ENCODE peak calls at places on chromosomes 1 and 21, in five cellular contexts. S, Y, B, H and N are unnamed samples.

GRCh38 chr1:116763116-116763786 is 9.0 kb downstream of the CD2 start:
- DNase-seq in S (no peak), Y (no peak), H (no peak), B (no peak), N (no peak)

GRCh38 chr1:114756949-114757454 is 782 bp downstream of the CSDE1 start:
- DNase-seq in Y (peak; percentile 23), H (peak; percentile 77), S (no peak), B (peak; percentile 13), N (no peak)

GRCh38 chr1:208595745-208596144 is 351.6 kb upstream of the PLXNA2 start:
- DNase-seq in H (no peak), B (no peak), Y (no peak), S (no peak), N (no peak)

GRCh38 chr1:230917284-230918135 is 49.2 kb upstream of the C1orf198 start:
- DNase-seq in H (peak; percentile 67), S (peak; percentile 26), Y (peak; percentile 49), B (peak; percentile 53), N (peak; percentile 81)

GRCh38 chr1:171180671-171181070 is 4.4 kb upstream of the FMO2 start:
- DNase-seq in S (no peak), Y (no peak), H (no peak), B (no peak), N (no peak)

GRCh38 chr1:198018529-198018928 is 101.4 kb downstream of the LHX9 start:
- DNase-seq in S (no peak), H (no peak), B (no peak), Y (no peak), N (no peak)

GRCh38 chr1:45014403-45015028 is 2.5 kb downstream of the UROD start:
- DNase-seq in S (peak; percentile 74), Y (peak; percentile 64), H (peak; percentile 85), B (peak; percentile 76), N (no peak)

GRCh38 chr1:180773210-180773865 is 139.4 kb upstream of the KIAA1614 start:
- DNase-seq in S (no peak), H (no peak), Y (no peak), B (no peak), N (no peak)

GRCh38 chr1:30088594-30089556 is 634.5 kb downstream of the MATN1 start:
- DNase-seq in Y (no peak), S (no peak), H (peak; percentile 40), B (peak; percentile 9), N (no peak)

GRCh38 chr1:41710980-41711379 is 207.7 kb downstream of the HIVEP3 start:
- DNase-seq in S (no peak), B (no peak), Y (no peak), H (no peak), N (no peak)

GRCh38 chr21:29827236-29827635 is 112.6 kb downstream of the GRIK1 start:
- DNase-seq in S (no peak), B (no peak), H (no peak), Y (no peak), N (no peak)

GRCh38 chr21:29827647-29828046 is 112.1 kb downstream of the GRIK1 start:
- DNase-seq in B (no peak), S (no peak), Y (no peak), H (no peak), N (no peak)

GRCh38 chr21:29829514-29830255 is 110.1 kb downstream of the GRIK1 start:
- DNase-seq in H (no peak), Y (no peak), S (no peak), B (no peak), N (no peak)

GRCh38 chr21:29834617-29835016 is 105.2 kb downstream of the GRIK1 start:
- DNase-seq in B (no peak), H (no peak), S (no peak), Y (no peak), N (no peak)

DNA sequence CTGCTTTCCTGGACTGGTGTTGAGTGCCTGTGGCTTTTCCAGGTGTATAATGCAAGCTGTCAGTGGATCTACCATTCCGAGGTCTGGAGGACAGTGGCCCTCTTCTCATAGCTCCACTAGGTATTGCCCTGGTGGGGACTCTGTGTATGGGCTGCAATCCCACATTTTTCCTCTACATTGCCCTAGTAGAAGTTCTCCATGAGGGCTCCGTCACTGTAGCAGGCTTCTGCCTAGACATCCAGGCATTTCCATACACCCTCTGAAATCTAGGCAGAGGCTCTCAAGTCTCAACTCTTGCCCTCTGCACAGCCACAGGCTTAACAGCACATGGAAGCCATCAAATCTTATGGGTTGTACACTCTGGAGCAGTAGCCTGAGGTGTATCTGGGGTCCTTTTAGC is 107.6 kb downstream of the GRIK1 start:
- DNase-seq in S (no peak), Y (no peak), H (no peak), B (no peak), N (no peak)
- H3K9me3 ChIP-seq in S (no peaks in the 10 kb centered on the region), Y (peaks cover 21% of the 10 kb centered on the region), H (no peaks in the 10 kb centered on the region), B (no peaks in the 10 kb centered on the region), N (no peaks in the 10 kb centered on the region)

GRCh38 chr21:45152265-45152746 is 77.9 kb downstream of the ADARB1 start:
- DNase-seq in H (no peak), S (no peak), B (no peak), Y (no peak), N (no peak)
- TF ChIP-seq CTCF in H (peak; percentile 22), S (no peak), B (no peak), Y (no peak), N (no peak)

GRCh38 chr1:7678491-7679158 is 92.5 kb upstream of the VAMP3 start:
- DNase-seq in S (no peak), H (no peak), Y (no peak), B (no peak), N (no peak)

GRCh38 chr1:7677815-7678214 is 93.3 kb upstream of the VAMP3 start:
- DNase-seq in Y (no peak), H (no peak), B (no peak), S (no peak), N (no peak)

GRCh38 chr1:7680791-7681165 is 90.3 kb upstream of the VAMP3 start:
- DNase-seq in H (no peak), S (no peak), B (no peak), Y (no peak), N (no peak)

GRCh38 chr1:7679873-7680790 is 91.0 kb upstream of the VAMP3 start:
- DNase-seq in B (peak; percentile 25), S (no peak), H (peak; percentile 70), Y (peak; percentile 63), N (no peak)

GRCh38 chr1:7679159-7679872 is 91.8 kb upstream of the VAMP3 start:
- DNase-seq in S (no peak), B (no peak), H (no peak), Y (no peak), N (no peak)
- H3K4me3 ChIP-seq in S (peak overlapping the region; percentile 64), B (peak overlapping the region; percentile 59), H (peak overlapping the region; percentile 85), Y (peak overlapping the region; percentile 85), N (no peak overlapping the region)

DNA sequence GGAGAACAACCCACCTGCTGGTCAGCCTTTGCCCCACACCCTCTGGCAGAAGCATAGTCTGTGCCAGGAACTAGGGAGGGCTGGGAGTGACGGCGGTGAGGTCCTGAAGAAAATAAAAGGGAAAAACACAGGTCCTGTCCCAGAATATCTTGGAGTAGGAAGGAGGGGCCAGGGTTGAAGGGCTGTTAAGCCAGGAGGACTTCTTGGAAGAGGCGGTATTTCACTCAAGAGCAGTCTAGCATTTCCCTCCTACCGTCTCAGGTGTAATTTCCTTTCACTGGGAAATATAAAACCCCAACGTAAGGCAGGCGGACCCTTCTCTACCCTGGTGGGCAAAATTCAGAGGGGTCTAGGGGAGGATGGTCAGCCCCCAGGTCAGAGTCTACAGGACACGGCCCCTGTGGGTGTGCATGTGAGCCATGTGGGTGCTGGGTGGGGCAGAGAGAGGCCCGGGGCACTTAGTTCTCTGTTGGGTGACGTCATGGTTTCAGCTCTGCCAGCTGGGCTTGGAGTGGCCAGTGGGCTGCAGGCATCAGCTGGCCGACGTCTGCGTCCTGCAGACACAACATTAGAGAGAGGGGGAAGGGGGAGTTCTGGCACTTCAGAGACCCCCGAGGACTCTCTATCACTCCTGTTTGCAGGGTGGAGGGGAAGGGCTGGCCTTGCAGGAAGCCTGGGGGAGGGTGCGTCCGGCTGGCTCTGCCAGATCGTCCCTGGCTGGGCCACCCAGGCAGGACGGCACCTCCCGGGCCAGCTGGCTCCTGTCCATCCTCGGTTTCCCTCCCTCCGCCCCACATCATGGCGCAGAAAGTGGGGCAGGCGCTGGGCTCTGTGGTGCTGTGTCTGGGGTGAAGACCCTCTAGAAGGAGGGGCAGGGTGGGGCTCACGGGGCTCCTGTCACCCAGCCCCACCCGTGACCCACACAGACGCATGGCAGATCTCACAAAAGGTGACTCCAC is 73.0 kb upstream of the TTC34 start:
- DNase-seq in Y (no peak), H (no peak), S (no peak), B (no peak), N (no peak)
- H3K9me3 ChIP-seq in Y (peaks cover 29% of the 10 kb centered on the region), H (peaks cover 14% of the 10 kb centered on the region), S (peaks cover 96% of the 10 kb centered on the region), B (peaks cover 4% of the 10 kb centered on the region), N (no peaks in the 10 kb centered on the region)

GRCh38 chr21:30207252-30207579 is 8.7 kb downstream of the CLDN8 start:
- DNase-seq in S (no peak), H (no peak), B (no peak), Y (no peak), N (no peak)

GRCh38 chr21:30209571-30209970 is 6.3 kb downstream of the CLDN8 start:
- DNase-seq in S (no peak), B (no peak), H (no peak), Y (no peak), N (no peak)

DNA sequence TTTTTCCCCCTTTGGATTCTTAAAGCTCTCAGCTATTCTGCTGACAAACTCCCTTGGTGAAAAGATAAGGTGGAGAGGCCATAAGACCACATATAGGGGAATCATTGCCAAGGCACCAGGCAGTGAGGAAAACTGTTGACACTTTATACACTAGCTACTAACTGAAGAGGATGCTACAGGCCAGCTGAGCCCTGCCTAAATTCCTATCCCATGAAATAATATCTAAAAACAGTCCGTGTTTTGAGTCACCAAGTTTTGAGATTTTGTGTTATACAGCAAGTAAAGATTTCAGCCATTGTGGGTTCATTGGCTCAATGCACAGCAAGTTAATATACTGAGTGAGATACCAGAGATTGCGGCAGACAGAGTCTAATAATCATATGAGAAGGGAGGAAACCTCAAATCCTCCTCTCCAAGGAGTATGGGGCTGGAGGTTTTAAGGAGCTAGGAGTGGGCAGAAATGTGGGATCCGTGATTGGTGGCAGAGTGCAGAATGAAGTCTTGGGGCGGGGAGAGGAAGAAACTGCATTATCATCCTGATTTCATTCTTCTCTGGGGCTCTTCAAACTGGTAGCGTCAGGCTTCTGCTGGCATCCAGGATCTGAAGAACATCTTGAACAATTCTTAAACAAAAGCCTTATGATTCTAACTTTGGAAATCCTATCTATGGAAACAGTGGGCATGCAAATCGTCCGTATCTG is 9.2 kb downstream of the CLDN8 start:
- DNase-seq in H (no peak), S (no peak), Y (no peak), B (no peak), N (no peak)
- TF ChIP-seq CTCF in H (no peak), S (no peak), Y (no peak), B (no peak), N (no peak)

GRCh38 chr1:225923381-225923691 is 714 bp downstream of the PYCR2 start:
- DNase-seq in Y (no peak), B (no peak), S (no peak), H (no peak), N (no peak)

GRCh38 chr1:225921734-225922709 is 2.0 kb downstream of the PYCR2 start:
- DNase-seq in Y (no peak), H (no peak), S (no peak), B (peak; percentile 81), N (no peak)

GRCh38 chr1:225926551-225927113 is 2.6 kb upstream of the PYCR2 start:
- DNase-seq in H (no peak), B (no peak), Y (no peak), S (no peak), N (no peak)

GRCh38 chr1:225919906-225920305 is 4.1 kb downstream of the PYCR2 start:
- DNase-seq in H (peak; percentile 79), B (peak; percentile 84), S (peak; percentile 42), Y (peak; percentile 67), N (peak; percentile 87)

GRCh38 chr1:225923692-225924555 is at the start of gene PYCR2:
- DNase-seq in B (peak; percentile 95), H (peak; percentile 99), S (peak; percentile 91), Y (peak; percentile 96), N (peak; percentile 97)
- H3K4me3 ChIP-seq in B (peak within 1 kb of the TSS; percentile 69), H (peak within 1 kb of the TSS; percentile 98), S (peak within 1 kb of the TSS; percentile 89), Y (peak within 1 kb of the TSS; percentile 79), N (peak within 1 kb of the TSS; percentile 94)